ENCODE peak calls at places on chromosomes 3 and 15, in ten cellular contexts. R, N, Q, Y, I, X, J, G, S and L are unnamed samples.
A peak's percentile ranks its signal among the peaks of the same experiment; 100 is the strongest.

GRCh38 chr3:64796597-64796996 is 108.8 kb upstream of the ADAMTS9 start:
- DNase-seq in R (no peak), S (no peak), Y (no peak), I (no peak), J (no peak), G (no peak), Q (peak; percentile 23), N (peak; percentile 8), X (no peak), L (no peak)

GRCh38 chr3:49406571-49407565 is 4.9 kb downstream of the RHOA start:
- DNase-seq in I (no peak), N (no peak), S (no peak), X (peak; percentile 32), Q (no peak), Y (no peak), J (no peak), R (no peak), G (no peak), L (no peak)

GRCh38 chr3:112030911-112031310 is 3.6 kb upstream of the TMPRSS7 start:
- DNase-seq in S (no peak), X (no peak), I (no peak), G (no peak), N (peak; percentile 89), Q (no peak), J (no peak), Y (no peak), R (no peak), L (no peak)

GRCh38 chr3:123961508-123961856 is 453 bp upstream of the CCDC14 start:
- DNase-seq in I (no peak), N (no peak), S (no peak), G (no peak), Y (no peak), R (no peak), X (no peak), Q (no peak), J (no peak), L (no peak)

GRCh38 chr3:12815719-12816118 is 19.2 kb downstream of the CAND2 start:
- DNase-seq in I (no peak), N (no peak), G (no peak), Q (no peak), S (no peak), J (no peak), Y (no peak), R (no peak), X (no peak), L (no peak)

GRCh38 chr3:120049881-120050539 is 44.2 kb downstream of the GSK3B start:
- DNase-seq in I (no peak), X (no peak), Y (no peak), Q (no peak), S (no peak), G (no peak), N (no peak), J (no peak), R (no peak), L (no peak)

GRCh38 chr15:53648934-53649333 is 110.5 kb downstream of the WDR72 start:
- DNase-seq in G (no peak), J (no peak), N (no peak), Q (no peak), X (no peak), S (no peak), Y (no peak), R (no peak), I (no peak), L (no peak)

GRCh38 chr3:188206787-188207186 is 52.8 kb downstream of the LPP start:
- DNase-seq in I (no peak), J (no peak), R (no peak), X (no peak), N (no peak), S (no peak), Y (no peak), Q (no peak), G (no peak), L (no peak)

GRCh38 chr3:112002458-112002971 is 3.8 kb downstream of the TAGLN3 start:
- DNase-seq in N (peak; percentile 93), S (no peak), R (no peak), G (peak; percentile 77), J (no peak), X (no peak), I (no peak), Q (no peak), Y (no peak), L (peak; percentile 37)

GRCh38 chr15:93047621-93048425 is 41.2 kb downstream of the RGMA start:
- DNase-seq in J (no peak), N (no peak), Y (no peak), I (no peak), R (no peak), S (no peak), G (no peak), X (no peak), Q (no peak), L (peak; percentile 29)

GRCh38 chr15:35151381-35151780 is 66.3 kb upstream of the NANOGP8 start:
- DNase-seq in I (no peak), G (no peak), S (no peak), X (no peak), Q (no peak), J (no peak), Y (no peak), R (no peak), N (no peak), L (no peak)

GRCh38 chr3:165159760-165160421 is 36.3 kb downstream of the SLITRK3 start:
- DNase-seq in J (no peak), Y (peak; percentile 14), R (no peak), N (no peak), Q (no peak), I (no peak), X (no peak), S (no peak), G (no peak), L (no peak)

GRCh38 chr3:16252243-16252978 is 12.3 kb downstream of the DPH3 start:
- DNase-seq in Q (no peak), J (no peak), Y (no peak), R (no peak), S (no peak), N (no peak), X (no peak), I (no peak), G (no peak), L (no peak)

GRCh38 chr3:37491776-37492175 is 317.4 kb upstream of the LRRFIP2 start:
- DNase-seq in S (peak; percentile 19), X (no peak), Q (peak; percentile 24), N (no peak), J (no peak), R (no peak), I (no peak), G (no peak), Y (no peak), L (no peak)

GRCh38 chr15:86615816-86616215 is 536.1 kb downstream of the AGBL1 start:
- DNase-seq in R (no peak), N (no peak), S (no peak), J (no peak), X (no peak), I (no peak), Y (no peak), Q (no peak), G (no peak), L (no peak)

GRCh38 chr3:151106311-151106710 is 20.8 kb downstream of the MED12L start:
- DNase-seq in S (no peak), Q (no peak), Y (no peak), X (no peak), I (no peak), G (no peak), N (no peak), R (no peak), J (no peak), L (peak; percentile 53)

GRCh38 chr3:13042127-13042931 is 30.9 kb downstream of the IQSEC1 start:
- DNase-seq in Q (no peak), G (no peak), Y (no peak), I (peak; percentile 53), X (peak; percentile 41), R (no peak), N (no peak), J (no peak), S (no peak), L (no peak)

GRCh38 chr3:13543251-13543650 is 5.7 kb upstream of the FBLN2 start:
- DNase-seq in X (no peak), R (no peak), I (no peak), G (no peak), Y (peak; percentile 36), Q (peak; percentile 96), N (peak; percentile 93), S (peak; percentile 96), J (peak; percentile 50), L (no peak)

GRCh38 chr3:160402249-160403027 is 3.0 kb downstream of the SMC4 start:
- DNase-seq in S (no peak), I (no peak), Y (no peak), X (no peak), J (no peak), N (no peak), Q (peak; percentile 25), G (no peak), R (no peak), L (no peak)

GRCh38 chr3:183069086-183069485 is 30.2 kb downstream of the MCCC1 start:
- DNase-seq in Y (no peak), N (no peak), S (peak; percentile 25), I (no peak), J (no peak), Q (no peak), R (no peak), G (no peak), X (no peak), L (no peak)